ENCODE peak calls at places on chromosomes 11 and 22, in eight cellular contexts. F is thyroid gland; X is sigmoid colon; A is A673; D is body of pancreas; Y is transverse colon; O is GM23248; B is CD4-positive, CD25-positive, alpha-beta regulatory T cell. G is an unnamed sample.

GRCh38 chr11:95098826-95099225 is 9.2 kb downstream of the ENDOD1 start:
- DNase-seq in F (no peak), X (no peak), A (no peak), D (no peak), Y (peak; percentile 50), O (no peak), B (no peak), G (no peak)

GRCh38 chr11:72814831-72815618 is 814 bp downstream of the ATG16L2 start:
- DNase-seq in F (no peak), X (no peak), A (peak; percentile 71), D (peak; percentile 51), Y (peak; percentile 56), O (peak; percentile 79), B (no peak), G (peak; percentile 43)

GRCh38 chr11:46298699-46299424 is 21.4 kb downstream of the CREB3L1 start:
- DNase-seq in F (no peak), X (no peak), A (no peak), D (no peak), Y (no peak), O (peak; percentile 93), B (no peak), G (no peak)

GRCh38 chr11:66907751-66908173 is 50.4 kb downstream of the PC start:
- DNase-seq in F (no peak), X (no peak), A (no peak), D (no peak), Y (no peak), O (no peak), B (no peak), G (no peak)

GRCh38 chr11:2389344-2390026 is 11.1 kb upstream of the TSSC4 start:
- DNase-seq in F (no peak), X (no peak), A (no peak), D (no peak), Y (no peak), O (no peak), B (no peak), G (no peak)

GRCh38 chr11:97703815-97704214 is 1314.0 kb downstream of the JRKL start:
- DNase-seq in F (no peak), X (no peak), A (no peak), D (no peak), Y (no peak), O (no peak), B (no peak), G (no peak)

GRCh38 chr11:94708642-94709041 is 59.5 kb upstream of the AMOTL1 start:
- DNase-seq in F (no peak), X (no peak), A (no peak), D (no peak), Y (no peak), O (no peak), B (no peak), G (no peak)

GRCh38 chr11:8689726-8690255 is 7.2 kb downstream of the RPL27A start:
- DNase-seq in F (no peak), X (no peak), A (no peak), D (no peak), Y (no peak), O (peak; percentile 40), B (no peak), G (no peak)

GRCh38 chr11:113906038-113906437 is 1.4 kb downstream of the HTR3B start:
- DNase-seq in F (no peak), X (no peak), A (peak; percentile 64), D (peak; percentile 54), Y (peak; percentile 72), O (peak; percentile 38), B (no peak), G (no peak)

GRCh38 chr11:77201370-77201769 is 73.3 kb downstream of the MYO7A start:
- DNase-seq in F (no peak), X (peak; percentile 38), A (no peak), D (no peak), Y (no peak), O (no peak), B (no peak), G (peak; percentile 13)

GRCh38 chr11:13667245-13667644 is 1.2 kb upstream of the FAR1 start:
- DNase-seq in F (no peak), X (no peak), A (no peak), D (no peak), Y (no peak), O (peak; percentile 75), B (no peak), G (no peak)

GRCh38 chr22:38832005-38832978 is 11.5 kb downstream of the NPTXR start:
- DNase-seq in F (no peak), X (peak; percentile 25), A (no peak), D (no peak), Y (no peak), O (no peak), B (no peak), G (no peak)

GRCh38 chr11:17699157-17700114 is 19.9 kb upstream of the MYOD1 start:
- DNase-seq in F (no peak), X (no peak), A (peak; percentile 52), D (no peak), Y (no peak), O (peak; percentile 38), B (no peak), G (no peak)

GRCh38 chr11:28819741-28820140 is 711.6 kb downstream of the METTL15 start:
- DNase-seq in F (no peak), X (no peak), A (no peak), D (no peak), Y (no peak), O (no peak), B (no peak), G (no peak)

GRCh38 chr11:66071326-66071870 is 1.3 kb downstream of the PACS1 start:
- DNase-seq in F (no peak), X (no peak), A (peak; percentile 32), D (no peak), Y (no peak), O (peak; percentile 40), B (no peak), G (no peak)

GRCh38 chr22:35066768-35067167 is 810 bp downstream of the ISX start:
- DNase-seq in F (no peak), X (no peak), A (no peak), D (no peak), Y (no peak), O (no peak), B (no peak), G (no peak)

GRCh38 chr11:59413646-59414045 is 12.6 kb downstream of the OR5A2 start:
- DNase-seq in F (no peak), X (no peak), A (no peak), D (no peak), Y (no peak), O (no peak), B (no peak), G (no peak)

GRCh38 chr11:112216591-112217105 is 9.6 kb upstream of the PTS start:
- DNase-seq in F (no peak), X (no peak), A (no peak), D (no peak), Y (no peak), O (peak; percentile 8), B (no peak), G (no peak)

DNA sequence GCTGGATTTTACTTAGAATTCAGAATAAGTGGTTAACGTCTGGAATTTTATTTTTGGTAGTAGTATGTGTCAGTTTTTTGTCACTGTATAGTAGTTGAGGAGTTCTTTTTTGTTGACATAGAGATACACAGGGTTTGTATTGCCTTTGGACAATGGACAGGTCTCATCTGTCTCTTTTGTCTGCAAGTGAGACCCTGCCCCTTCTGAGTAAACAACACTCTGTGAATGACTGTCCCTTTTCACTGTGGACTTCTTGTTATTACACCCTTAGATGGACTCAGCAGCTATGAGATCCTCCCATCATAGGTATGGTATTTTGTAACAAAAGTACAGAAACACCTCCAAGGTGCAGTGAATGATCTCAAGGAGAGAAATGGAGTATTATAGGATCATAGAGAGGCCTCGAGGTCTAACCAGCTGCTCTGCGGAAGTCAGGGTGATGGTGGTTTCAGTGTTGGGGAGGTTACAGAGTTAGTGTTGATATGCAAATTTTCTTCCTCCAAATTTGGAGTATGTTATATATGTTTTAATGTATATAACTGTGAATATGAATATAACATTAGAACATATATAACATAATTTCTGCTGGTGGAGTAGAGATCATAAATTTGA is 7.8 kb downstream of the PPP6R3 start:
- DNase-seq in F (no peak), X (no peak), A (no peak), D (no peak), Y (no peak), O (no peak), B (no peak), G (no peak)
- H3K4me1 ChIP-seq in F (peaks cover 83% of the 10 kb centered on the region), X (peaks cover 73% of the 10 kb centered on the region), A (peaks cover 39% of the 10 kb centered on the region), D (peaks cover 72% of the 10 kb centered on the region), Y (peaks cover 84% of the 10 kb centered on the region), O (peaks cover 42% of the 10 kb centered on the region), B (peaks cover 98% of the 10 kb centered on the region), G (peaks cover 89% of the 10 kb centered on the region)

GRCh38 chr11:63841554-63841953 is 2.6 kb downstream of the MARK2 start:
- DNase-seq in F (peak; percentile 94), X (no peak), A (peak; percentile 66), D (peak; percentile 40), Y (no peak), O (peak; percentile 67), B (no peak), G (peak; percentile 38)
- H3K4me1 ChIP-seq in F (peaks cover 75% of the 10 kb centered on the region), X (peaks cover 65% of the 10 kb centered on the region), A (peaks cover 31% of the 10 kb centered on the region), D (peaks cover 79% of the 10 kb centered on the region), Y (peaks cover 44% of the 10 kb centered on the region), O (peaks cover 32% of the 10 kb centered on the region), B (peaks cover 60% of the 10 kb centered on the region), G (peaks cover 5% of the 10 kb centered on the region)

DNA sequence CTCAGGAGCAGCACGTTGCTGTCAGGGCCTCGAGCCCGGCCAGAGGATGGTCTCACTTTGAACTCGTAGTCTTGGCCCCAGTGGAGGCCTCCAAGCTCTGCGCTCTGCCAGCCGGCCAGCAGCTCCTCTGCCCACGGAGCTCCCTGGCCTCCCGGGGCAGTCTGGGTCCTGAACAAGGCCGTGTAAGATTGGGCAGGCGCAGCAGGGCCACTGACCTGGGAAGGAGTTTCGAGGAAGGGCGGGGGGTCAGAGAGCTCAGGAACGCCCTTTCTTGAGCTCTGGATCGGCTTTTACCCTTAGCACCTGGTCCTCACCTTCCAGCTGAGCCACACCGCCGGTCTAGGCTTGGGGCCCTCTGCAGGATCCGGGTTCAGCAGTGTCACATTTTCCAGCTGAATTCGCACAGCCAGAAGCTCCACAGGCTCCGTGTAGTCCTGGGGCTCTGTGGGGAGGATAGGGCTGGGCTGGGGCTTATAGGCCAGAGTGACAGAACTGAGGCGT is 2.1 kb downstream of the ROBO4 start:
- DNase-seq in F (no peak), X (peak; percentile 58), A (no peak), D (no peak), Y (no peak), O (no peak), B (no peak), G (no peak)
- H3K4me1 ChIP-seq in F (peaks cover 27% of the 10 kb centered on the region), X (peaks cover 12% of the 10 kb centered on the region), A (no peaks in the 10 kb centered on the region), D (no peaks in the 10 kb centered on the region), Y (no peaks in the 10 kb centered on the region), O (peaks cover 37% of the 10 kb centered on the region), B (no peaks in the 10 kb centered on the region), G (peaks cover 6% of the 10 kb centered on the region)

DNA sequence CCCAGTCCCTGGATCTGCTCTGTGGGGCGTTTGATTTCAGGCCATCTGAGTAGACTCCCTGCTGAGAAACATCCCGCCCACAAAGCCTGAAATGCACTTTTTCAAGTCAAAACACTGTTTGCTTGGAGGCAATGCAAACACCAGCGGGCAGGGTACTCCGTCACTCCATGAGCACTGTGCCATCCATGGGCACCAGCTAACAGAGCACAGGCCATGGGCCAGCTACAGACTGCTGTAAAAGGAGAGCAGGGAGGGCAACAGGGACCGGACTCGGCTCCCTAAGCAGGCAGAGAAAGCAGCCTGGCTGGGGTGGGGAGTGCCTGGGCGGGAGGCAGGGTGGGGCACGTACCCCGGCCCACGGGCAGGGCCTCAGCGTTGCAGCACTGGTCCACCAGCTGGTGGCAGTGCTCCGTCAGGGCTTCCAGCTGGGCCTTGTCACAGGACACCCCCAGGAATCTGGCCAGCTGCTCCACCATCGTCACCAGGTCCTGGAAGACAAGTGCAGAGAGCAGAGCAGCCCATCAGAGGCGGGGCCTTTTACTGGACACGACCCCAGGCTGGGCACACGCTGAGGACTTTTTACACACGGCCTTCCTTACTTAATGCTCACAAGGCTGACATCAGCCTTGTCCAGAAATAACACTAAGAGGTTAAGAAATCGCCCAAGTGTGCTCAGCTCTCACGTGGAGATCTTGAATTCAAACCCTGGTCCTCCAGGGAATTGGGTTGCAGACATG is 16.8 kb upstream of the EFCAB6 start:
- DNase-seq in F (no peak), X (peak; percentile 86), A (peak; percentile 18), D (no peak), Y (no peak), O (peak; percentile 63), B (no peak), G (peak; percentile 93)
- H3K4me1 ChIP-seq in F (peaks cover 12% of the 10 kb centered on the region), X (peaks cover 17% of the 10 kb centered on the region), A (no peaks in the 10 kb centered on the region), D (peaks cover 5% of the 10 kb centered on the region), Y (peaks cover 4% of the 10 kb centered on the region), O (peaks cover 17% of the 10 kb centered on the region), B (no peaks in the 10 kb centered on the region), G (peaks cover 15% of the 10 kb centered on the region)